ENCODE peak calls at places on chromosomes 6 and 20, in nine cellular contexts. One of them, this sample, is unnamed.

GRCh38 chr20:61376541-61377231 is 124.6 kb downstream of the CDH4 start:
- DNase-seq in AG10803: no peak
- DNase-seq in left ventricle myocardium inferior: no peak
- DNase-seq in epithelial cell of proximal tubule: no peak
- DNase-seq in AG09309: no peak
- DNase-seq in heart right ventricle: no peak
- DNase-seq in NB4: no peak
- DNase-seq in HFFc6: no peak
- DNase-seq in Calu3: no peak
- DNase-seq in this sample: no peak

GRCh38 chr6:13538600-13538999 is 35.8 kb upstream of the SIRT5 start:
- DNase-seq in heart right ventricle: no peak
- DNase-seq in epithelial cell of proximal tubule: no peak
- DNase-seq in HFFc6: no peak
- DNase-seq in NB4: no peak
- DNase-seq in AG10803: no peak
- DNase-seq in AG09309: no peak
- DNase-seq in Calu3: no peak
- DNase-seq in left ventricle myocardium inferior: no peak
- DNase-seq in this sample: no peak

GRCh38 chr6:37731888-37732287 is 34.2 kb upstream of the MDGA1 start:
- DNase-seq in HFFc6: no peak
- DNase-seq in AG09309: no peak
- DNase-seq in left ventricle myocardium inferior: no peak
- DNase-seq in AG10803: no peak
- DNase-seq in heart right ventricle: no peak
- DNase-seq in Calu3: peak
- DNase-seq in NB4: peak
- DNase-seq in epithelial cell of proximal tubule: no peak
- DNase-seq in this sample: no peak

GRCh38 chr20:57414867-57415592 is 23.8 kb downstream of the RBM38 start:
- DNase-seq in HFFc6: peak
- DNase-seq in epithelial cell of proximal tubule: no peak
- DNase-seq in AG09309: no peak
- DNase-seq in AG10803: peak
- DNase-seq in NB4: peak
- DNase-seq in Calu3: no peak
- DNase-seq in left ventricle myocardium inferior: no peak
- DNase-seq in heart right ventricle: no peak
- DNase-seq in this sample: no peak

GRCh38 chr20:4369798-4370124 is 351.9 kb upstream of the PRND start:
- DNase-seq in NB4: peak
- DNase-seq in AG10803: no peak
- DNase-seq in heart right ventricle: no peak
- DNase-seq in Calu3: no peak
- DNase-seq in HFFc6: no peak
- DNase-seq in AG09309: no peak
- DNase-seq in left ventricle myocardium inferior: no peak
- DNase-seq in epithelial cell of proximal tubule: no peak
- DNase-seq in this sample: no peak

GRCh38 chr6:147700436-147701209 is 192.1 kb downstream of the SAMD5 start:
- DNase-seq in AG10803: no peak
- DNase-seq in HFFc6: no peak
- DNase-seq in left ventricle myocardium inferior: no peak
- DNase-seq in AG09309: no peak
- DNase-seq in epithelial cell of proximal tubule: no peak
- DNase-seq in NB4: no peak
- DNase-seq in Calu3: no peak
- DNase-seq in heart right ventricle: no peak
- DNase-seq in this sample: no peak

GRCh38 chr6:20044883-20045282 is 167.4 kb downstream of the MBOAT1 start:
- DNase-seq in NB4: no peak
- DNase-seq in left ventricle myocardium inferior: no peak
- DNase-seq in epithelial cell of proximal tubule: no peak
- DNase-seq in heart right ventricle: no peak
- DNase-seq in Calu3: no peak
- DNase-seq in AG10803: no peak
- DNase-seq in AG09309: no peak
- DNase-seq in HFFc6: no peak
- DNase-seq in this sample: no peak

GRCh38 chr6:6646384-6646783 is 57.9 kb downstream of the LY86 start:
- DNase-seq in left ventricle myocardium inferior: no peak
- DNase-seq in heart right ventricle: no peak
- DNase-seq in epithelial cell of proximal tubule: no peak
- DNase-seq in HFFc6: no peak
- DNase-seq in AG09309: no peak
- DNase-seq in NB4: no peak
- DNase-seq in Calu3: no peak
- DNase-seq in AG10803: no peak
- DNase-seq in this sample: no peak

GRCh38 chr6:106339334-106340029 is 13.9 kb upstream of the ATG5 start:
- DNase-seq in NB4: peak
- DNase-seq in Calu3: peak
- DNase-seq in AG10803: peak
- DNase-seq in epithelial cell of proximal tubule: peak
- DNase-seq in AG09309: peak
- DNase-seq in left ventricle myocardium inferior: no peak
- DNase-seq in heart right ventricle: no peak
- DNase-seq in HFFc6: peak
- DNase-seq in this sample: peak

GRCh38 chr6:108914235-108915022 is 66.2 kb downstream of the ARMC2 start:
- DNase-seq in heart right ventricle: no peak
- DNase-seq in HFFc6: no peak
- DNase-seq in epithelial cell of proximal tubule: no peak
- DNase-seq in AG10803: peak
- DNase-seq in NB4: peak
- DNase-seq in AG09309: no peak
- DNase-seq in Calu3: peak
- DNase-seq in left ventricle myocardium inferior: no peak
- DNase-seq in this sample: no peak

GRCh38 chr20:61525781-61526431 is 273.8 kb downstream of the CDH4 start:
- DNase-seq in Calu3: no peak
- DNase-seq in left ventricle myocardium inferior: no peak
- DNase-seq in heart right ventricle: no peak
- DNase-seq in AG09309: no peak
- DNase-seq in HFFc6: no peak
- DNase-seq in AG10803: peak
- DNase-seq in NB4: no peak
- DNase-seq in epithelial cell of proximal tubule: no peak
- DNase-seq in this sample: no peak

GRCh38 chr6:35038076-35038475 is 103.1 kb downstream of the TCP11 start:
- DNase-seq in AG09309: no peak
- DNase-seq in AG10803: peak
- DNase-seq in Calu3: no peak
- DNase-seq in NB4: no peak
- DNase-seq in heart right ventricle: no peak
- DNase-seq in epithelial cell of proximal tubule: no peak
- DNase-seq in left ventricle myocardium inferior: no peak
- DNase-seq in HFFc6: no peak
- DNase-seq in this sample: no peak

GRCh38 chr6:134936927-134937326 is 13.0 kb downstream of the ALDH8A1 start:
- DNase-seq in AG09309: peak
- DNase-seq in AG10803: peak
- DNase-seq in Calu3: no peak
- DNase-seq in left ventricle myocardium inferior: no peak
- DNase-seq in HFFc6: peak
- DNase-seq in heart right ventricle: no peak
- DNase-seq in epithelial cell of proximal tubule: peak
- DNase-seq in NB4: no peak
- DNase-seq in this sample: no peak

GRCh38 chr20:64184795-64185194 is 20.5 kb downstream of the MYT1 start:
- DNase-seq in AG10803: no peak
- DNase-seq in NB4: no peak
- DNase-seq in left ventricle myocardium inferior: no peak
- DNase-seq in heart right ventricle: no peak
- DNase-seq in AG09309: no peak
- DNase-seq in HFFc6: no peak
- DNase-seq in epithelial cell of proximal tubule: no peak
- DNase-seq in Calu3: no peak
- DNase-seq in this sample: no peak

GRCh38 chr6:157823523-157824370 is 701 bp downstream of the SNX9 start:
- DNase-seq in Calu3: peak
- DNase-seq in NB4: peak
- DNase-seq in AG09309: no peak
- DNase-seq in HFFc6: peak
- DNase-seq in left ventricle myocardium inferior: peak
- DNase-seq in heart right ventricle: peak
- DNase-seq in AG10803: peak
- DNase-seq in epithelial cell of proximal tubule: no peak
- DNase-seq in this sample: peak

GRCh38 chr6:170032197-170032596 is 258.7 kb downstream of the DLL1 start:
- DNase-seq in heart right ventricle: no peak
- DNase-seq in NB4: no peak
- DNase-seq in epithelial cell of proximal tubule: no peak
- DNase-seq in Calu3: no peak
- DNase-seq in HFFc6: no peak
- DNase-seq in AG10803: no peak
- DNase-seq in AG09309: no peak
- DNase-seq in left ventricle myocardium inferior: peak
- DNase-seq in this sample: no peak

GRCh38 chr6:129014302-129014701 is 131.4 kb downstream of the LAMA2 start:
- DNase-seq in AG09309: no peak
- DNase-seq in AG10803: no peak
- DNase-seq in Calu3: no peak
- DNase-seq in heart right ventricle: no peak
- DNase-seq in NB4: no peak
- DNase-seq in HFFc6: no peak
- DNase-seq in epithelial cell of proximal tubule: no peak
- DNase-seq in left ventricle myocardium inferior: no peak
- DNase-seq in this sample: no peak

GRCh38 chr20:61927826-61928541 is 137.7 kb downstream of the TAF4 start:
- DNase-seq in left ventricle myocardium inferior: no peak
- DNase-seq in NB4: no peak
- DNase-seq in heart right ventricle: peak
- DNase-seq in AG09309: no peak
- DNase-seq in HFFc6: no peak
- DNase-seq in Calu3: no peak
- DNase-seq in AG10803: no peak
- DNase-seq in epithelial cell of proximal tubule: no peak
- DNase-seq in this sample: no peak

GRCh38 chr6:30915591-30915946 is 1.5 kb downstream of the VARS2 start:
- DNase-seq in left ventricle myocardium inferior: no peak
- DNase-seq in epithelial cell of proximal tubule: no peak
- DNase-seq in HFFc6: peak
- DNase-seq in heart right ventricle: no peak
- DNase-seq in AG09309: peak
- DNase-seq in AG10803: peak
- DNase-seq in Calu3: peak
- DNase-seq in NB4: peak
- DNase-seq in this sample: no peak
- TF ChIP-seq CTCF in left ventricle myocardium inferior: peak
- TF ChIP-seq CTCF in epithelial cell of proximal tubule: peak
- TF ChIP-seq CTCF in HFFc6: peak
- TF ChIP-seq CTCF in heart right ventricle: peak
- TF ChIP-seq CTCF in AG09309: peak
- TF ChIP-seq CTCF in AG10803: peak
- TF ChIP-seq CTCF in Calu3: peak
- TF ChIP-seq CTCF in NB4: peak
- TF ChIP-seq CTCF in this sample: peak

GRCh38 chr6:5067305-5067704 is 17.8 kb upstream of the PPP1R3G start:
- DNase-seq in left ventricle myocardium inferior: no peak
- DNase-seq in Calu3: no peak
- DNase-seq in NB4: peak
- DNase-seq in heart right ventricle: no peak
- DNase-seq in epithelial cell of proximal tubule: no peak
- DNase-seq in AG09309: no peak
- DNase-seq in HFFc6: no peak
- DNase-seq in AG10803: no peak
- DNase-seq in this sample: no peak
- TF ChIP-seq CTCF in left ventricle myocardium inferior: no peak
- TF ChIP-seq CTCF in Calu3: no peak
- TF ChIP-seq CTCF in NB4: no peak
- TF ChIP-seq CTCF in heart right ventricle: no peak
- TF ChIP-seq CTCF in epithelial cell of proximal tubule: no peak
- TF ChIP-seq CTCF in AG09309: no peak
- TF ChIP-seq CTCF in HFFc6: no peak
- TF ChIP-seq CTCF in AG10803: no peak
- TF ChIP-seq CTCF in this sample: no peak

DNA sequence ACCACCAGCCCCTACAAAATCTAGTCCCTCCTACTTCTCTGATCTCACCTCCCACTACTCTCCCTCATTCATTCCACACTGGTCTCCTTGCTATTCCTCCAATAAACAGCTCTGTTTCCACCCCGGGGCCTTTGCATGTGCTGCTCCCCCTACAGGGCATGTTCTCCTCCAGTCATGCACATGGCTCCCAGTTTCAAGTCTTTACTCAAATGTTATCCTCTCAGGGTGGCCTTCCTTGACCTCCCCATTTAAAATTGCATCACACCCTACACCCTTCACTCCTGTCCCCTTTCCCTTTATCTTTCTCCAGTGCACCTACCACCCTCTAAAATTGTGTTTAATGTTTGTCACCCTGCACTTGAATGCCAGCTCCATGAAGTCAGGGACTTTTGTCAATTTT is 174.5 kb downstream of the MRPL14 start:
- DNase-seq in AG10803: no peak
- DNase-seq in AG09309: no peak
- DNase-seq in Calu3: peak
- DNase-seq in epithelial cell of proximal tubule: no peak
- DNase-seq in left ventricle myocardium inferior: no peak
- DNase-seq in NB4: peak
- DNase-seq in HFFc6: no peak
- DNase-seq in heart right ventricle: no peak
- DNase-seq in this sample: no peak
- TF ChIP-seq CTCF in AG10803: peak
- TF ChIP-seq CTCF in AG09309: peak
- TF ChIP-seq CTCF in Calu3: peak
- TF ChIP-seq CTCF in epithelial cell of proximal tubule: peak
- TF ChIP-seq CTCF in left ventricle myocardium inferior: peak
- TF ChIP-seq CTCF in NB4: peak
- TF ChIP-seq CTCF in HFFc6: peak
- TF ChIP-seq CTCF in heart right ventricle: no peak
- TF ChIP-seq CTCF in this sample: no peak

GRCh38 chr20:44215125-44215524 is 4.6 kb upstream of the OSER1 start:
- DNase-seq in NB4: peak
- DNase-seq in HFFc6: peak
- DNase-seq in left ventricle myocardium inferior: peak
- DNase-seq in epithelial cell of proximal tubule: no peak
- DNase-seq in AG09309: no peak
- DNase-seq in Calu3: peak
- DNase-seq in heart right ventricle: peak
- DNase-seq in AG10803: peak
- DNase-seq in this sample: peak
- TF ChIP-seq CTCF in NB4: peak
- TF ChIP-seq CTCF in HFFc6: peak
- TF ChIP-seq CTCF in left ventricle myocardium inferior: peak
- TF ChIP-seq CTCF in epithelial cell of proximal tubule: peak
- TF ChIP-seq CTCF in AG09309: peak
- TF ChIP-seq CTCF in Calu3: peak
- TF ChIP-seq CTCF in heart right ventricle: peak
- TF ChIP-seq CTCF in AG10803: peak
- TF ChIP-seq CTCF in this sample: peak

GRCh38 chr6:151763303-151763702 is 44.2 kb upstream of the ESR1 start:
- DNase-seq in AG09309: no peak
- DNase-seq in heart right ventricle: no peak
- DNase-seq in AG10803: peak
- DNase-seq in epithelial cell of proximal tubule: no peak
- DNase-seq in left ventricle myocardium inferior: no peak
- DNase-seq in Calu3: no peak
- DNase-seq in HFFc6: peak
- DNase-seq in NB4: no peak
- DNase-seq in this sample: no peak
- TF ChIP-seq CTCF in AG09309: peak
- TF ChIP-seq CTCF in heart right ventricle: no peak
- TF ChIP-seq CTCF in AG10803: peak
- TF ChIP-seq CTCF in epithelial cell of proximal tubule: peak
- TF ChIP-seq CTCF in left ventricle myocardium inferior: peak
- TF ChIP-seq CTCF in Calu3: no peak
- TF ChIP-seq CTCF in HFFc6: peak
- TF ChIP-seq CTCF in NB4: no peak
- TF ChIP-seq CTCF in this sample: no peak